ENCODE peak calls at places on chromosome 5, in four cellular contexts. One of them, this sample, is unnamed.

GRCh38 chr5:77066823-77067442 is 20.2 kb downstream of the ZBED3 start:
- DNase-seq in heart right ventricle: no peak
- DNase-seq in OCI-LY7: no peak
- DNase-seq in keratinocyte: no peak
- DNase-seq in this sample: no peak

GRCh38 chr5:150412319-150413175 is at the start of gene CD74:
- DNase-seq in heart right ventricle: peak; percentile 71
- DNase-seq in OCI-LY7: peak; percentile 99
- DNase-seq in keratinocyte: no peak
- DNase-seq in this sample: peak; percentile 42

GRCh38 chr5:138465288-138466057 is at the start of gene EGR1:
- DNase-seq in heart right ventricle: peak; percentile 92
- DNase-seq in keratinocyte: no peak
- DNase-seq in OCI-LY7: peak; percentile 92
- DNase-seq in this sample: peak; percentile 84

GRCh38 chr5:141430332-141431113 is at the start of gene PCDHGA12:
- DNase-seq in heart right ventricle: no peak
- DNase-seq in keratinocyte: peak; percentile 28
- DNase-seq in OCI-LY7: peak; percentile 76
- DNase-seq in this sample: no peak

GRCh38 chr5:101838329-101838964 is 457.6 kb downstream of the SLCO4C1 start:
- DNase-seq in keratinocyte: no peak
- DNase-seq in heart right ventricle: no peak
- DNase-seq in OCI-LY7: no peak
- DNase-seq in this sample: no peak

GRCh38 chr5:73380052-73380451 is 68.5 kb downstream of the FOXD1 start:
- DNase-seq in OCI-LY7: no peak
- DNase-seq in heart right ventricle: no peak
- DNase-seq in keratinocyte: no peak
- DNase-seq in this sample: no peak

GRCh38 chr5:43313854-43314457 is 744 bp upstream of the HMGCS1 start:
- DNase-seq in heart right ventricle: no peak
- DNase-seq in keratinocyte: no peak
- DNase-seq in OCI-LY7: no peak
- DNase-seq in this sample: no peak

GRCh38 chr5:171155621-171156020 is 153.4 kb upstream of the TLX3 start:
- DNase-seq in heart right ventricle: no peak
- DNase-seq in keratinocyte: no peak
- DNase-seq in OCI-LY7: no peak
- DNase-seq in this sample: no peak

GRCh38 chr5:158660726-158661125 is 439.0 kb downstream of the EBF1 start:
- DNase-seq in heart right ventricle: no peak
- DNase-seq in OCI-LY7: no peak
- DNase-seq in keratinocyte: no peak
- DNase-seq in this sample: no peak

GRCh38 chr5:27571681-27572080 is 533.3 kb upstream of the CDH9 start:
- DNase-seq in keratinocyte: no peak
- DNase-seq in OCI-LY7: no peak
- DNase-seq in heart right ventricle: no peak
- DNase-seq in this sample: no peak

GRCh38 chr5:154367101-154367500 is 78.7 kb upstream of the SAP30L start:
- DNase-seq in keratinocyte: no peak
- DNase-seq in heart right ventricle: no peak
- DNase-seq in OCI-LY7: no peak
- DNase-seq in this sample: no peak

DNA sequence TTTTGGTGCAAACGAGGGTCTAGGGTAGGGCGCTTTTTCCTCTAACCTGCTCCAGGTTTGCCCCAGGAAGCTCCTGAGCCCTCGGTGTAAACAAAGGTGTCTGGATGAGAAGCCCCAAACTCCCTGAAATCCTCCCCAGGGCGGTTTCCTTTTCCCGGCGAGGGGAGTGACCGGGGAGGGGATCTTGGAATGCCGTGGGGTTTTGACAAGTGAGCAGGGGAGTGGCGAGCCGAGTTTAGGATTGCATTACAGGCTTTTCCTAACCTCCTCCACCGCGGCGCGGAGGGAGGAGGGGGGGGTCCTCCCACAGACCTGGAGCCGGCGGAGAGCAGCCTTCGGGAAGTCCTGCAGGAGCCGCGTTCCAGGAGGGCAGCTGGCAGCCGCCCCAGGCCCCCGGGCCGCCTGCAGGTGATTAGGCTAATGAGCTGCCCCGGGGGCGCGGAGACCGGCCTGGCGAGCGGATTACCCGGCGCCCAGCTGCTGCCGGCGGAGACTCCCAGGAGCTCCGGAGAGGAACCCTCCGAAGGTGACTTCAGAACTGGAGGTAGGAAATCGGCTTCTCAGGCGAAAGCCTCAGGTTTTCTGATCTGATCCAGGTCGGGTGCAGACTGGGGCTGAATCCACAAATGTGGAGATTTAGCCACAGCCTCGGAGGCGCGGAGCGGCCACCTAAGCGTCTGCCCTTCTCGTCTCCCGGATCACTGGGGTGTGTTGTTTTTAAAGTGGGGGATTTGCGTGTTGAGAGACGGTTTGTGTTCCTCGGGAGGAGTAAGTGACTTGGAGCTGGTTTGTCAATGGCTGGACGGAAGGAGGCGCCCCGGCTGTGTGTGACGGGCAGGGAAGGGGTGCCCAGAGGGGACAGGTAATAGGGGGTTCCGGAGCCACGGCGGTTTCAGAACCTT is 215.9 kb downstream of the PDZD2 start:
- DNase-seq in heart right ventricle: peak; percentile 60
- DNase-seq in OCI-LY7: no peak
- DNase-seq in keratinocyte: no peak
- DNase-seq in this sample: no peak
- H3K4me3 ChIP-seq in heart right ventricle: peak overlapping the region; percentile 64
- H3K4me3 ChIP-seq in OCI-LY7: no peak overlapping the region
- H3K4me3 ChIP-seq in keratinocyte: peak overlapping the region; percentile 82
- H3K4me3 ChIP-seq in this sample: peak overlapping the region; percentile 76

DNA sequence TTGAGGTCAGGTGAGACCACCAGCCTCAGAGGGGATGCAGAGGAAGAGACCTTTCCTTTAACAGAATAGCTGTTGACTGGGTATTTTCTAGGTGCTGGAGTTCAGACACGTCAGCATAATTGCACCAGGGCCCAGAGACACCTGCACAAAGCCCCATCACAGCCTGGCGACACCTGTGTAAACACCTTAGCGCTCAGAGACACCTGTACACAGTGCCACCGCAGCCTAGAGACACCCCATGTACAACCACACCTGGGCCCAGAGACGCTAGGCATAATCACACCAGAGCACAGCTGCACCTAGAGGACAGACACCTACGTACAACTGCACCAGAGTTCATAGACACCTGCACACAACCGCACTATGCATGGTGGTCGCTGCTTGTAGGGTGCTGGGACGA is 1.0 kb downstream of the TRIP13 start:
- DNase-seq in heart right ventricle: no peak
- DNase-seq in OCI-LY7: peak; percentile 45
- DNase-seq in keratinocyte: no peak
- DNase-seq in this sample: no peak
- H3K36me3 ChIP-seq in heart right ventricle: peaks cover 34% of the 10 kb centered on the region
- H3K36me3 ChIP-seq in OCI-LY7: peaks cover 60% of the 10 kb centered on the region
- H3K36me3 ChIP-seq in keratinocyte: peaks cover 12% of the 10 kb centered on the region
- H3K36me3 ChIP-seq in this sample: no peaks in the 10 kb centered on the region

GRCh38 chr5:124200381-124200780 is 546.1 kb downstream of the ZNF608 start:
- DNase-seq in heart right ventricle: no peak
- DNase-seq in OCI-LY7: no peak
- DNase-seq in keratinocyte: no peak
- DNase-seq in this sample: no peak

GRCh38 chr5:124199902-124200301 is 546.5 kb downstream of the ZNF608 start:
- DNase-seq in heart right ventricle: no peak
- DNase-seq in OCI-LY7: no peak
- DNase-seq in keratinocyte: no peak
- DNase-seq in this sample: no peak

GRCh38 chr5:124207118-124207517 is 539.3 kb downstream of the ZNF608 start:
- DNase-seq in keratinocyte: no peak
- DNase-seq in OCI-LY7: no peak
- DNase-seq in heart right ventricle: no peak
- DNase-seq in this sample: no peak

GRCh38 chr5:124206540-124206939 is 539.9 kb downstream of the ZNF608 start:
- DNase-seq in OCI-LY7: no peak
- DNase-seq in heart right ventricle: no peak
- DNase-seq in keratinocyte: no peak
- DNase-seq in this sample: no peak

GRCh38 chr5:124203308-124203707 is 543.1 kb downstream of the ZNF608 start:
- DNase-seq in OCI-LY7: peak; percentile 8
- DNase-seq in heart right ventricle: no peak
- DNase-seq in keratinocyte: no peak
- DNase-seq in this sample: no peak
- H3K4me3 ChIP-seq in OCI-LY7: no peak overlapping the region
- H3K4me3 ChIP-seq in heart right ventricle: no peak overlapping the region
- H3K4me3 ChIP-seq in keratinocyte: no peak overlapping the region
- H3K4me3 ChIP-seq in this sample: no peak overlapping the region

GRCh38 chr5:135343417-135343816 is 55.6 kb downstream of the MACROH2A1 start:
- DNase-seq in keratinocyte: no peak
- DNase-seq in heart right ventricle: no peak
- DNase-seq in OCI-LY7: no peak
- DNase-seq in this sample: no peak
- H3K36me3 ChIP-seq in keratinocyte: peaks cover 48% of the 10 kb centered on the region
- H3K36me3 ChIP-seq in heart right ventricle: peaks cover 99% of the 10 kb centered on the region
- H3K36me3 ChIP-seq in OCI-LY7: peaks cover 97% of the 10 kb centered on the region
- H3K36me3 ChIP-seq in this sample: peaks cover 61% of the 10 kb centered on the region

DNA sequence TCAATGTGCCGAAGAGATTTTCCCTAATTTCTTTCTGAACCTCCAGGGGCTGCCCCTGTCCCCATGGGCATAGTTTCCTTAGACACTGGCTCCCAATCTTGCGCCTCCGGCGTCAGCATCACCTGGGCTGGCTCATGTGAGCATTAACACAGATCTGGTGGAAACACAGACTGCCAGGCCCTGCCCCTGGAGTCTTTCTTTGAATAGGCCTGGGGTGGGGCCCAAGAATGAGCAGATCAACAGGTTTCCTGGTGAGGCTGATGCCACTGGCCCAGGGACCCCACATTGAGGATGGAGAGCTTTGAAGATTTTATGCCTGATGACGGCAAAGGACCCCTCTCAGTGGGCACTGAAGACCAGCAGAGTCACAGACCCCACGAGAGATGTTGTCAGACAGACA is 60.8 kb downstream of the ANKRD33B start:
- DNase-seq in keratinocyte: no peak
- DNase-seq in heart right ventricle: no peak
- DNase-seq in OCI-LY7: no peak
- DNase-seq in this sample: no peak
- H3K4me3 ChIP-seq in keratinocyte: no peak overlapping the region
- H3K4me3 ChIP-seq in heart right ventricle: no peak overlapping the region
- H3K4me3 ChIP-seq in OCI-LY7: no peak overlapping the region
- H3K4me3 ChIP-seq in this sample: no peak overlapping the region

DNA sequence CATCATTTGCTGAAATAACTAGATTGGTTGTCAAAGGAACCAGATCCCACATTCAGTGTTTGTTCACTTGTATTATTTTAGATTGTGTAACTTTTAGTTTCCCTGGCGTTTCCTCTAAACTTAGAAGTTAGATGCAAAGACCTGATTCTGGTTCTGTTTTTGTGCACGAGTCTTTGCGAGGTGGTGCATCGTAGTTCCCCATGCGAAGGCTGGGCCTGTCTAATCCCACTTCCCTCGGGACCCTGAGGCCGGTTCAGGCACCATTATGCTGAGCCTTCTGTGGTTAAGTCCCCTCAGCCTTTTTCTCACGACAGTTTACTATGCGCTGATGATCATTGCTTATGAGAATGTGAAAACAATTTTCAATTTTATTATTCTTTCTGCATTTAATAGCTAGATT is 219.1 kb upstream of the OTULINL start:
- DNase-seq in OCI-LY7: no peak
- DNase-seq in heart right ventricle: no peak
- DNase-seq in keratinocyte: no peak
- DNase-seq in this sample: no peak
- H3K36me3 ChIP-seq in OCI-LY7: peaks cover 14% of the 10 kb centered on the region
- H3K36me3 ChIP-seq in heart right ventricle: peaks cover 94% of the 10 kb centered on the region
- H3K36me3 ChIP-seq in keratinocyte: peaks cover 49% of the 10 kb centered on the region
- H3K36me3 ChIP-seq in this sample: peaks cover 56% of the 10 kb centered on the region

GRCh38 chr5:18745988-18746615 is 1111.8 kb downstream of the TAF11L14 start:
- DNase-seq in OCI-LY7: peak; percentile 76
- DNase-seq in keratinocyte: no peak
- DNase-seq in heart right ventricle: no peak
- DNase-seq in this sample: no peak

GRCh38 chr5:18742830-18743229 is 1108.6 kb downstream of the TAF11L14 start:
- DNase-seq in heart right ventricle: no peak
- DNase-seq in keratinocyte: no peak
- DNase-seq in OCI-LY7: no peak
- DNase-seq in this sample: no peak

GRCh38 chr5:18745591-18745987 is 1111.3 kb downstream of the TAF11L14 start:
- DNase-seq in heart right ventricle: peak; percentile 22
- DNase-seq in keratinocyte: no peak
- DNase-seq in OCI-LY7: peak; percentile 28
- DNase-seq in this sample: no peak

GRCh38 chr5:18744990-18745590 is 1110.8 kb downstream of the TAF11L14 start:
- DNase-seq in heart right ventricle: no peak
- DNase-seq in keratinocyte: no peak
- DNase-seq in OCI-LY7: peak; percentile 9
- DNase-seq in this sample: no peak

GRCh38 chr5:18744441-18744840 is 1110.2 kb downstream of the TAF11L14 start:
- DNase-seq in OCI-LY7: no peak
- DNase-seq in heart right ventricle: no peak
- DNase-seq in keratinocyte: no peak
- DNase-seq in this sample: no peak
- H3K4me3 ChIP-seq in OCI-LY7: peak overlapping the region; percentile 68
- H3K4me3 ChIP-seq in heart right ventricle: peak overlapping the region; percentile 63
- H3K4me3 ChIP-seq in keratinocyte: no peak overlapping the region
- H3K4me3 ChIP-seq in this sample: no peak overlapping the region

This sample was measured in thoracic aorta.